ENCODE peak calls at places on chromosomes 12 and 14, in four cellular contexts. H, J, M and R are unnamed samples.

GRCh38 chr14:104435147-104436046 is 144.2 kb upstream of the C14orf180 start:
- DNase-seq in M (no peak), H (peak; percentile 32), J (peak; percentile 42), R (no peak)

GRCh38 chr12:47894068-47894467 is 10.7 kb downstream of the VDR start:
- DNase-seq in M (peak; percentile 47), J (no peak), H (no peak), R (no peak)

GRCh38 chr14:22047105-22047504 is 373.5 kb upstream of the OR4E1 start:
- DNase-seq in M (peak; percentile 55), J (no peak), H (no peak), R (no peak)

GRCh38 chr14:93824518-93825234 is 36.4 kb upstream of the PRIMA1 start:
- DNase-seq in H (no peak), M (no peak), J (no peak), R (no peak)

GRCh38 chr14:105014631-105015030 is 6.3 kb downstream of the CDCA4 start:
- DNase-seq in H (no peak), M (no peak), J (no peak), R (no peak)

GRCh38 chr12:118136559-118137003 is 657 bp downstream of the PEBP1 start:
- DNase-seq in H (peak; percentile 72), J (peak; percentile 69), M (peak; percentile 77), R (peak; percentile 53)

GRCh38 chr12:109074866-109075265 is 18.4 kb downstream of the ALKBH2 start:
- DNase-seq in J (no peak), H (no peak), M (no peak), R (no peak)

GRCh38 chr14:34052658-34053014 is 101.8 kb upstream of the EGLN3 start:
- DNase-seq in M (peak; percentile 9), J (no peak), H (no peak), R (no peak)

GRCh38 chr12:131137009-131137835 is 183.5 kb downstream of the ADGRD1 start:
- DNase-seq in J (no peak), M (no peak), H (no peak), R (no peak)

GRCh38 chr12:59734371-59734770 is 138.5 kb downstream of the SLC16A7 start:
- DNase-seq in M (no peak), J (no peak), H (no peak), R (no peak)

GRCh38 chr14:72472845-72473244 is 421.1 kb downstream of the DPF3 start:
- DNase-seq in J (no peak), M (no peak), H (no peak), R (no peak)

GRCh38 chr12:4044736-4045432 is 171.7 kb upstream of the PARP11 start:
- DNase-seq in M (no peak), J (no peak), H (no peak), R (no peak)